ENCODE peak calls at places on chromosomes 3 and 15, in four cellular contexts. G is tibial nerve, W is AG04450, O is kidney. N is an unnamed sample.

GRCh38 chr15:44215594-44215993 is 20.5 kb upstream of the FRMD5 start:
- DNase-seq in G (no peak), W (peak; percentile 45), O (no peak), N (no peak)

GRCh38 chr3:146803746-146804145 is 198.6 kb upstream of the PLSCR5 start:
- DNase-seq in G (no peak), W (peak; percentile 38), O (no peak), N (no peak)

GRCh38 chr3:28286595-28286994 is 45.2 kb downstream of the CMC1 start:
- DNase-seq in G (no peak), W (no peak), O (no peak), N (no peak)

GRCh38 chr3:17845026-17845425 is 102.6 kb upstream of the TBC1D5 start:
- DNase-seq in G (no peak), W (no peak), O (no peak), N (no peak)

GRCh38 chr15:64356443-64357040 is 569 bp upstream of the CSNK1G1 start:
- DNase-seq in G (no peak), W (peak; percentile 45), O (no peak), N (no peak)

GRCh38 chr3:8964436-8965370 is 1.4 kb upstream of the RAD18 start:
- DNase-seq in G (no peak), W (no peak), O (no peak), N (no peak)

GRCh38 chr3:13231781-13232515 is 158.7 kb upstream of the IQSEC1 start:
- DNase-seq in G (no peak), W (no peak), O (peak; percentile 41), N (no peak)

GRCh38 chr3:30886888-30887287 is 7.6 kb downstream of the GADL1 start:
- DNase-seq in G (no peak), W (no peak), O (no peak), N (no peak)

GRCh38 chr3:131948806-131949205 is 86.0 kb downstream of the CPNE4 start:
- DNase-seq in G (no peak), W (no peak), O (no peak), N (no peak)

GRCh38 chr3:51198476-51198875 is 186.6 kb upstream of the MANF start:
- DNase-seq in G (no peak), W (no peak), O (no peak), N (no peak)

DNA sequence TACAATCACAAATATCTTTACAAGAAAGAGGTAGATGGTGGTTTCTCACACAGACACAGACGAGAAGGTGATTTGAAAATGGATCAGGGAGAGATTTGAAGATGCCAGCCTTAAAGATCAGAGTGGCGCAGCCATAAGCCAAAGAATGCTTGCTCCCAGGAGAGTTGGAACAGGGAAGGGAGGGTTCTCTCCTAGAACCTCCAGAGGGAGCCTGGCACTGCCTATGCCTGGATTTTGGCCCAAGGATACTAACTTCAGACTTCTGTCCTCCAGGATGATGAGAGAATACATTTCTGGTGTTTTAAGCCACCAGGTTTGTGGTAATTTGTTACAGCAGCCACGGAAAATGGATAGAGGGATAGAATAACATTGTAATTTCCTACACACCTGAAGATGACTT is 279.1 kb downstream of the FAM43A start:
- DNase-seq in G (no peak), W (no peak), O (no peak), N (no peak)
- TF ChIP-seq CTCF in G (no peak), W (no peak), O (no peak), N (no peak)

DNA sequence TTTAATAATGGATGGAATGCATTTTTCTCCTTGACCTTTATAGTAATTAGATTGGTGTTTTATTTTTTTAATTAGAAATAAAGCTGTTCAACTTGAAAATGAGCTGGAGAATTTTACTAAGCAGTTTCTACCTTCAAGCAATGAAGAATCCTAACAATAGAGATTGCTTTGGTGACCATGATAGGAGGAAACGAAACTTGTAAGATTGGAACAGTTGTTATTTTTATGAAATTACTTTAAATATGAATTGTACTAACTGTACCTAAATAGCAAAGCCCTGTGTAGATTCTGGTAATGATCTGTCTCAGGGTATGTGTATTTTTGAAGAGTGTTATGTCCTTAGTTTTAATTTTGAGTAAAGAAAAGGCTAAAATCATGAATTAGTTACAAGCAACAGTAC is 44.4 kb downstream of the MFN1 start:
- DNase-seq in G (no peak), W (no peak), O (no peak), N (no peak)
- H3K4me3 ChIP-seq in G (no peak overlapping the region), W (no peak overlapping the region), O (no peak overlapping the region), N (no peak overlapping the region)

GRCh38 chr15:72342385-72342784 is 22.4 kb upstream of the CELF6 start:
- DNase-seq in G (no peak), W (no peak), O (no peak), N (peak; percentile 19)
- TF ChIP-seq CTCF in G (peak; percentile 24), W (peak; percentile 54), O (peak; percentile 36), N (peak; percentile 50)

GRCh38 chr3:187042874-187043458 is 96.3 kb downstream of the RPL39L start:
- DNase-seq in G (no peak), W (no peak), O (no peak), N (no peak)
- H3K4me3 ChIP-seq in G (no peak overlapping the region), W (no peak overlapping the region), O (no peak overlapping the region), N (no peak overlapping the region)

GRCh38 chr15:61184431-61184830 is 44.7 kb downstream of the RORA start:
- DNase-seq in G (no peak), W (no peak), O (no peak), N (no peak)
- TF ChIP-seq CTCF in G (no peak), W (no peak), O (no peak), N (no peak)

DNA sequence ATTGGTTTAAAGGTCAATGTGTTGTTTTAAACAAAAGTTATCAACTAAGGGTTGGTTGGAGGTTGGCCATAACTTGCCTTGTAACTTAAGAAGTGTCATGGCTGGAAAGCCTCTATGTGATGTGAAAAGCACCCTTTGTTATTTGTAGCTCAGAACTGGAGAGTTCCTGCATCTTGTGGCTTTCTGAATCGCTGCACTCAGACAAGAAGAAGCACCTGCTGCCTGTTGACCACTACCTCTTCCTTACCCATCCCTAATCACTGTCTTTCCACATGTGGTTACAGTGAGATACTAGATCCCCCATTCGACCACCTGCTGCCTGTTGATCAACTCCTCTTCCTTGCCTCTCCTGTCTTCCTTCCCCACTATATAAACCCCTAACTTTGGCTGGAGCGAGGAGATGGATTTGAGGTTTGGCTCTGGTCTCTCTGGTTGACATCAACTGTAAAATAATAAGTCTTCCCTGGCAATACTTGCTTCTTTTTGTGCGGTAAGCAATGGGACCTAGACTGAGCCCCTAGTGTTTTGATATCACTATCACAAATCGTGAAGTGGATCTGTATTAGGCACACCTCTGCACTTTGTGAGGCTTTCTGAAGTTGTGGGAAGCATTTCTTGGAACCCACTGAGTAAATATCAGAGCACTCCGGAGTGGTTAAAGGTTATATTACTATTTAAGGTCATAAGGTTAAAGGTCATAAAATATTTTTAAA is 13.8 kb downstream of the RPL39L start:
- DNase-seq in G (no peak), W (no peak), O (no peak), N (no peak)
- H3K4me3 ChIP-seq in G (no peak overlapping the region), W (no peak overlapping the region), O (no peak overlapping the region), N (no peak overlapping the region)

N was measured in heart right ventricle.